ENCODE peak calls at places on chromosomes 11 and 22, in seven cellular contexts. O, W, V, H, A, E and P are unnamed samples.
A peak's percentile ranks its signal among the peaks of the same experiment; 100 is the strongest.

GRCh38 chr11:117217685-117218084 is 14.2 kb downstream of the PCSK7 start:
- DNase-seq in O (no peak), W (no peak), V (no peak), H (peak; percentile 10), A (no peak), E (no peak), P (no peak)

GRCh38 chr11:2738551-2739431 is 39.0 kb upstream of the KCNQ1OT1 start:
- DNase-seq in O (no peak), W (no peak), V (no peak), H (no peak), A (no peak), E (no peak), P (no peak)

GRCh38 chr11:27013741-27014415 is 20.0 kb downstream of the FIBIN start:
- DNase-seq in O (peak; percentile 31), W (no peak), V (no peak), H (no peak), A (no peak), E (peak; percentile 84), P (no peak)

GRCh38 chr11:132674161-132674560 is 858.1 kb downstream of the OPCML start:
- DNase-seq in O (no peak), W (no peak), V (no peak), H (no peak), A (no peak), E (no peak), P (no peak)

GRCh38 chr11:116686891-116687290 is 85.9 kb downstream of the BUD13 start:
- DNase-seq in O (no peak), W (no peak), V (no peak), H (no peak), A (no peak), E (no peak), P (no peak)

GRCh38 chr22:19517171-19517500 is 7.1 kb downstream of the CLDN5 start:
- DNase-seq in O (no peak), W (no peak), V (no peak), H (no peak), A (no peak), E (no peak), P (no peak)

GRCh38 chr22:43848366-43849171 is 13.7 kb downstream of the SULT4A1 start:
- DNase-seq in O (peak; percentile 52), W (peak; percentile 23), V (peak; percentile 52), H (peak; percentile 48), A (no peak), E (peak; percentile 30), P (no peak)

GRCh38 chr22:21713428-21714058 is 22.1 kb downstream of the YPEL1 start:
- DNase-seq in O (no peak), W (no peak), V (no peak), H (no peak), A (no peak), E (no peak), P (no peak)

GRCh38 chr11:94768602-94769511 is 701 bp downstream of the AMOTL1 start:
- DNase-seq in O (peak; percentile 49), W (peak; percentile 65), V (peak; percentile 83), H (no peak), A (no peak), E (peak; percentile 59), P (peak; percentile 36)

GRCh38 chr11:117724104-117724503 is 72.9 kb downstream of the DSCAML1 start:
- DNase-seq in O (no peak), W (no peak), V (peak; percentile 26), H (no peak), A (no peak), E (no peak), P (no peak)

GRCh38 chr11:103529217-103529684 is 420.0 kb downstream of the DYNC2H1 start:
- DNase-seq in O (peak; percentile 78), W (no peak), V (no peak), H (no peak), A (no peak), E (peak; percentile 88), P (no peak)

GRCh38 chr11:127074151-127074761 is 73.7 kb upstream of the KIRREL3 start:
- DNase-seq in O (peak; percentile 72), W (no peak), V (no peak), H (no peak), A (no peak), E (peak; percentile 75), P (no peak)
- TF ChIP-seq CTCF in O (peak; percentile 56), W (no peak), V (no peak), H (no peak), A (no peak), E (no peak), P (no peak)

GRCh38 chr11:126474220-126474619 is 118.7 kb downstream of the ST3GAL4 start:
- DNase-seq in O (no peak), W (no peak), V (no peak), H (no peak), A (no peak), E (no peak), P (no peak)
- TF ChIP-seq CTCF in O (no peak), W (no peak), V (no peak), H (no peak), A (no peak), E (no peak), P (no peak)

DNA sequence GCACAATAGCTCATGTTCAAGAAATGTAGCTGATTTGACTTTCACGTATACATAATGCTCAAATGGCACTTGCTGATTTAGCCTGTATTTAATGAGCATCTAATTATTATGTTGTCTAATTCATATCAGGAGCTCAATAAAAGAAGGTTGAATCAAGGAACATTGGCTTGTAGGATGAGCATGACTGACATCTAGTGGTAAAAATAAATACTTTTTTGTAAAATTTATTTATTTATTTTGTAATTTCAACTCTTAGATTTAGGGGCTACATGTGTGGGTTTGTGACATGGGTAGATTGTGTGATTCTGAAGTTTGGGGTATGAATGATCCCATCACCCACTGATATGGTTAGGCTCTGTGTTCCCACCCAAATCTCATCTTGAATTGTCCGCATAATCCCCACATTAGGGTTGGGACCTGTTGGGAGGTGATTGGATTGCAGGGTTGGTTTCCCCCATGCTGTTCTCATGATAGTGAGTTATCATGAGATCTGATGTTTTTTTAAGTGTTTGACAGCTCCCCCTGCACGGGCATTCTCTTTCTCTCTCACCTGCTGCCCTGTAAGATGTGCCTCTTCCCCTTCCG is 1.7 kb upstream of the OR52E5 start:
- DNase-seq in O (peak; percentile 6), W (no peak), V (no peak), H (no peak), A (no peak), E (peak; percentile 3), P (no peak)
- TF ChIP-seq CTCF in O (peak; percentile 44), W (peak; percentile 32), V (peak; percentile 46), H (no peak), A (peak; percentile 12), E (peak; percentile 38), P (peak; percentile 67)

DNA sequence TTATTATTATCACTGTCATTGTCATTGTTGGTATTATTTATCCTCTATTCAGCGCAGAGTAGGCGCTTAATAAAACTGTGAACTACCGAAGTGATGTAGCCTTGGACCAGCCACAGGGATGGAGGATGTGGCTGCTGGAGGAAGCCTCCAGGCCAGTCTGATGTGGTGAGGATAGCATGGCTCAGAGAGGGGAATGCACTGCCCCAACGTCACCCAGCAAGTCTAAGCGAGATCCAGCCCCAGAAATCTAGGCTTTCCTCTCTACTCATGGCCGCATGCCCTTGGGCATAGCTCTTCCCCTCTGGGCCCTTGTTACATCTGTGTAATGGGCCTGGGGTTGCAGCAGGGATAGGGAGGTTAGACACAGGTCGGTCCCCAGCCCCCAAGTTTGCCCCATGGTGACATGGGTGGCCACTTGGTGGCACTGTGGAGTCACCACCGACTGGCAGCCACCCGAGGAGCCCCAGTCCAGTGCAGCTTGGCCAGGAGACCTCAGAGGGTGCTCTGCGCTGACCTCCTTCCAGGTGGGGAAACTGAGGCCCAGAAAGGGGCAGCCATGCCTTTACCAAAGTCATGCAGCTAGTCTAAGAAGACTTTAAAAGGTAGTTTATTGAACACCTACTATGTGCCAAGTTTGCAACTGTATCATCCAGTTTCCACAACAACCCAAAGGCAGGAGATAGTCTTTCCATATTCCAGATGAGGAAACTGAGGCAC is 395.7 kb downstream of the MN1 start:
- DNase-seq in O (peak; percentile 45), W (peak; percentile 49), V (peak; percentile 74), H (peak; percentile 63), A (no peak), E (no peak), P (no peak)
- TF ChIP-seq CTCF in O (peak; percentile 79), W (peak; percentile 66), V (peak; percentile 70), H (peak; percentile 26), A (peak; percentile 64), E (peak; percentile 62), P (peak; percentile 58)

GRCh38 chr11:61680622-61681191 is 516 bp downstream of the DAGLA start:
- DNase-seq in O (no peak), W (no peak), V (no peak), H (no peak), A (no peak), E (no peak), P (no peak)
- TF ChIP-seq CTCF in O (no peak), W (no peak), V (no peak), H (no peak), A (no peak), E (no peak), P (no peak)

GRCh38 chr22:24178502-24179440 is 2.5 kb upstream of the SUSD2 start:
- DNase-seq in O (no peak), W (no peak), V (no peak), H (no peak), A (no peak), E (no peak), P (no peak)
- TF ChIP-seq CTCF in O (peak; percentile 31), W (no peak), V (peak; percentile 18), H (no peak), A (peak; percentile 8), E (peak; percentile 40), P (no peak)

GRCh38 chr11:75431533-75432525 is 1.2 kb downstream of the KLHL35 start:
- DNase-seq in O (no peak), W (no peak), V (no peak), H (no peak), A (no peak), E (no peak), P (no peak)

GRCh38 chr11:75429641-75429901 is 3.4 kb downstream of the KLHL35 start:
- DNase-seq in O (no peak), W (no peak), V (no peak), H (no peak), A (no peak), E (no peak), P (no peak)

GRCh38 chr11:75428989-75429640 is 3.9 kb downstream of the KLHL35 start:
- DNase-seq in O (no peak), W (no peak), V (peak; percentile 25), H (no peak), A (no peak), E (no peak), P (no peak)

GRCh38 chr11:75430692-75431532 is 2.1 kb downstream of the KLHL35 start:
- DNase-seq in O (no peak), W (no peak), V (no peak), H (no peak), A (no peak), E (no peak), P (no peak)

DNA sequence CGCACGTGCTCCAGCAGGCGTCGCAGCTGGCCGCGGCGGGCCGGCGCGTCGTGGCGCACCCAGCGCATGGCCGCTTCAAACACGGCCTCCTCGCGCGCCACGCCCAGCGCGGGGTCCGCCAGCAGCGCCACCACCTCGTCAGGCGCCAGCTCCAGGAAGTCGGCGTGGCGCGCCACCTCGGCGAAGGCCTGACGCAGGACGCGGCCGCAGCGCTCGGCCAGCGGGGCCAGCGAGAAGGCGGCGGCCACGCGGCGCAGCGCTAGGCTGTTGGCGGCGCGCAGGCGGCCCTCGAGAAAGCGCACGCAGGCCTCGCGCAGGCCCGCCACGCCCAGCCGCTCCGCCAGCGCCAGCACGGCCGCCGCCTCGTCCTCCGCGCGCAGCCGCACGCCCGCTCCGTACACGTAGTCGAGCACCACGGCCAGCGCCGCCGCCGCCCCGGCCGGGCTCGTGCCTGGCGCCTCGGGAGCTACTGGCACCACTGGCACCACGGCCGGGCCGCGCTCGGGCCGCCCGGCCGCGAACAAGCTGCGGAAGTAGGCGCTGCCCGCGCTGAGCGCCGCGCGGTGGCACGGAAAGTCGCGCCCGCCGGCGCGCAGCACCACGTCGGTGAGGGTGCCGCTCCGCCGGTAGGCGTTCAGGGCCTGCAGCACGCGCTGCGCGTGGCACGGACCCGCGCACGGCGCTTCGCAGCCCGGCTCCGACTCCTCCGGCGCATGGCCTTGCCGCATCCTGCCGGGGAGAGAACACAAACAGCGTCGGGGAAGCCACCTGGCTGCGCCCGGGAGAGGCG is 2.9 kb downstream of the KLHL35 start:
- DNase-seq in O (peak; percentile 63), W (peak; percentile 75), V (peak; percentile 90), H (no peak), A (no peak), E (peak; percentile 78), P (peak; percentile 53)
- TF ChIP-seq CTCF in O (no peak), W (no peak), V (no peak), H (no peak), A (no peak), E (peak; percentile 4), P (no peak)